ENCODE peak calls at places on chromosomes 3 and 15, in five cellular contexts. B is GM23338, L is hepatocyte, Q is mammary epithelial cell, C is PC-9. E is an unnamed sample.
A peak's percentile ranks its signal among the peaks of the same experiment; 100 is the strongest.

GRCh38 chr3:52851348-52851747 is 16.5 kb upstream of the MUSTN1 start:
- DNase-seq in B (peak; percentile 83), L (peak; percentile 70), Q (peak; percentile 12), C (peak; percentile 38), E (peak; percentile 58)

GRCh38 chr3:104885214-104885814 is 481.4 kb upstream of the ALCAM start:
- DNase-seq in B (no peak), L (no peak), Q (peak; percentile 28), C (no peak), E (peak; percentile 47)

GRCh38 chr3:7205535-7206331 is 344.8 kb downstream of the GRM7 start:
- DNase-seq in B (no peak), L (no peak), Q (peak; percentile 38), C (no peak), E (no peak)

GRCh38 chr3:174776123-174776522 is 83.0 kb upstream of the NAALADL2 start:
- DNase-seq in B (no peak), L (peak; percentile 6), Q (peak; percentile 19), C (no peak), E (peak; percentile 30)

GRCh38 chr3:183695569-183696364 is 1.8 kb upstream of the YEATS2 start:
- DNase-seq in B (no peak), L (no peak), Q (no peak), C (no peak), E (no peak)

GRCh38 chr3:22040150-22040549 is 289.1 kb upstream of the ZNF385D start:
- DNase-seq in B (no peak), L (no peak), Q (no peak), C (no peak), E (no peak)

GRCh38 chr3:141373768-141374526 is 5.6 kb downstream of the ZBTB38 start:
- DNase-seq in B (peak; percentile 79), L (no peak), Q (peak; percentile 56), C (no peak), E (peak; percentile 49)

GRCh38 chr3:157958471-157958870 is 147.7 kb downstream of the SHOX2 start:
- DNase-seq in B (peak; percentile 23), L (no peak), Q (no peak), C (no peak), E (no peak)

GRCh38 chr3:141828487-141829284 is 47.8 kb upstream of the ATP1B3 start:
- DNase-seq in B (no peak), L (peak; percentile 32), Q (peak; percentile 79), C (peak; percentile 65), E (peak; percentile 61)

GRCh38 chr3:160704006-160704405 is 27.0 kb downstream of the ARL14 start:
- DNase-seq in B (no peak), L (no peak), Q (no peak), C (no peak), E (peak; percentile 15)

GRCh38 chr15:67914537-67915373 is 74.9 kb upstream of the RNU6-1 start:
- DNase-seq in B (peak; percentile 61), L (peak; percentile 86), Q (no peak), C (no peak), E (peak; percentile 8)

GRCh38 chr3:38966956-38967795 is 84.6 kb downstream of the SCN11A start:
- DNase-seq in B (no peak), L (no peak), Q (peak; percentile 76), C (no peak), E (peak; percentile 22)

GRCh38 chr3:70985572-70985971 is 598.0 kb downstream of the FOXP1 start:
- DNase-seq in B (no peak), L (no peak), Q (no peak), C (no peak), E (no peak)

GRCh38 chr15:68386587-68387287 is 45.2 kb downstream of the ITGA11 start:
- DNase-seq in B (no peak), L (no peak), Q (no peak), C (no peak), E (no peak)

GRCh38 chr3:25018909-25019308 is 409.2 kb upstream of the RARB start:
- DNase-seq in B (no peak), L (no peak), Q (no peak), C (no peak), E (no peak)

GRCh38 chr3:107753494-107753893 is 230.7 kb downstream of the BBX start:
- DNase-seq in B (peak; percentile 64), L (peak; percentile 47), Q (peak; percentile 39), C (peak; percentile 11), E (peak; percentile 58)

GRCh38 chr3:132907293-132907692 is 130.9 kb upstream of the TMEM108 start:
- DNase-seq in B (no peak), L (no peak), Q (no peak), C (no peak), E (no peak)

GRCh38 chr3:132912416-132912753 is 125.8 kb upstream of the TMEM108 start:
- DNase-seq in B (no peak), L (no peak), Q (no peak), C (no peak), E (no peak)

GRCh38 chr3:132916096-132916495 is 122.1 kb upstream of the TMEM108 start:
- DNase-seq in B (no peak), L (no peak), Q (no peak), C (no peak), E (no peak)

DNA sequence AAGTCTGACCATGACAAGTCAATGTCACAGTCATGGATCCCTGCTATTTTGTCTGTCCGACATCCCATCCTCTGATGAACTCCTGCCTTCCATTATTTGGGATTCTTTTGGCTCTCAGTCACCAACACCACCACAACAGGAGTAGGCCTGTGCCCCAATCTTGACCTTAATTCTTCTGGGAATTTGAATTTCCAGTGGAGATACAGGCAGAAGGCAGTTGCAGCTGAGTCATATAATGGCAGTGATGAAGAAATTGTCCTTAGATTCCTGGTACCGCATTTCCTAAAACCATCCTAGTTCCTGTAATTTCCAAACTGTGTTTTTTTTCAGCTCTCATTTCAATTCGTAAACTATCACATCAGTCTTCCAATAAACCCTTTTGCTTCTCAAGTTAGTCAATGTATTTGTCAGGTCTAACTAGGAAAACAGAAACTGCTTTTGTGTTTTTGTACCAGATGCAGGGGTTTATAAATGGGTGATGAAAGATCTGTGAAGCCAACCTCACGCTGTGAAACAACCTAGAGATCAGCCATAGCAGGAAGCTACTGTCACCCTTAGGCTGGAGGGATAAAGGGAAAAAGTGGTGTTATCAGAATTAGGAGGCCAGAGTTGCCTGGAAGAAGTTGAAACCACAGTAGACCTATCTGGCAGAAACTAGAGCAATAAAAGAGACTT is 126.3 kb upstream of the TMEM108 start:
- DNase-seq in B (no peak), L (no peak), Q (no peak), C (no peak), E (peak; percentile 24)
- H3K79me2 ChIP-seq in B (no peaks in the 10 kb centered on the region), L (no peaks in the 10 kb centered on the region), Q (no peaks in the 10 kb centered on the region), C (no peaks in the 10 kb centered on the region), E (no peaks in the 10 kb centered on the region)

GRCh38 chr3:186193534-186194450 is 84.9 kb upstream of the ETV5 start:
- DNase-seq in B (peak; percentile 84), L (peak; percentile 78), Q (no peak), C (no peak), E (peak; percentile 4)
- H3K4me3 ChIP-seq in B (peak overlapping the region; percentile 83), L (peak overlapping the region; percentile 73), Q (no peak overlapping the region), C (no peak overlapping the region), E (no peak overlapping the region)

GRCh38 chr15:76340198-76340801 is 3.7 kb downstream of the ISL2 start:
- DNase-seq in B (peak; percentile 42), L (peak; percentile 38), Q (peak; percentile 13), C (no peak), E (peak; percentile 62)

GRCh38 chr15:76337739-76338554 is 1.4 kb downstream of the ISL2 start:
- DNase-seq in B (peak; percentile 59), L (no peak), Q (no peak), C (no peak), E (no peak)

GRCh38 chr15:76340802-76341365 is 4.3 kb downstream of the ISL2 start:
- DNase-seq in B (peak; percentile 78), L (peak; percentile 35), Q (no peak), C (peak; percentile 47), E (peak; percentile 35)

GRCh38 chr15:76338555-76339301 is 2.2 kb downstream of the ISL2 start:
- DNase-seq in B (no peak), L (no peak), Q (no peak), C (no peak), E (no peak)

GRCh38 chr15:76339302-76340197 is 3.0 kb downstream of the ISL2 start:
- DNase-seq in B (peak; percentile 60), L (no peak), Q (no peak), C (no peak), E (peak; percentile 57)
- TF ChIP-seq EZH2 in B (peak; percentile 91), L (peak; percentile 75), Q (peak; percentile 41), C (no peak), E (peak; percentile 8)

DNA sequence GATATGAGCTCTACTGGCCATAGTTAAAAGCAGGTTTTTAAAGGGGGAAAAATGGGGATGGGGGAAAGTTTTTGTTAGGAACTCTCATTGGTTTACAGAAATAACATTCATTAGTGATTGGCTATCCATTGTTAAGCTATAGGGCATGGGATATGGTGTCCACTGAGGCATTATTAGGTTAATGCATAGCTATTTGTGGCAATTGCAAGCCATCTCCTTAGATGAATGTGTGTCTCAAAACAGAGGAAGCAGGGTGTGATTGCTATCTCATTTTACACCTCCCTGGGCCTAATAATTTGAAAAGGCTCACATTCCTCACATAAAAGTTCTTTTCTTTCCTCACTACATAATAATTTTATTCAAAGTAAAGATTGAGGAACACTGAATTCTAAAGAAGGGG is 396.6 kb downstream of the TAFA4 start:
- DNase-seq in B (no peak), L (no peak), Q (no peak), C (no peak), E (no peak)
- H3K79me2 ChIP-seq in B (no peaks in the 10 kb centered on the region), L (no peaks in the 10 kb centered on the region), Q (no peaks in the 10 kb centered on the region), C (no peaks in the 10 kb centered on the region), E (no peaks in the 10 kb centered on the region)

DNA sequence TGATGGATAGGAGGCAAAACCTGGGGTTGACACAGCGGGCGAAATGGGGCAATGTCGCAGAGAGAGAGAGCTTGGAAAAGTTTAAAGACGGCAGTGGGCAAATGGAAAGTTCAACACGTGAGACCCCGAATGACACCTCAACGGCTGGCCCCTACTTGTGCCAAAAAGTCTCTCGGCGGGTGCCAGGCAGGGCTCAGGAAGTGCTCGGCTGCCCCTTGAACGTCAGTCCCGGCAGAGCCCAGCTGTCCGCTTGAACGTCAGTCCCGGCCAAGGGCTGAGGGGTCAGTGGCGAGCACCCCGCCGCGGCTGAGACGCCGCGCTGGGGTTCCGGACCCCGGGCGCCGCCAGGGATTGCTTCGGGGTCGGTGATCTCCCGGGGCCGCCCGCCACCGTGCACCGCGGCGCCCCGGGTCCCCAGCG is 638 bp downstream of the EOGT start:
- DNase-seq in B (peak; percentile 66), L (peak; percentile 71), Q (no peak), C (no peak), E (peak; percentile 78)
- H3K4me3 ChIP-seq in B (peak overlapping the region; percentile 56), L (peak overlapping the region; percentile 74), Q (peak overlapping the region; percentile 83), C (peak overlapping the region; percentile 71), E (peak overlapping the region; percentile 81)

GRCh38 chr15:88803241-88803919 is at the start of gene ACAN:
- DNase-seq in B (peak; percentile 77), L (peak; percentile 16), Q (no peak), C (no peak), E (no peak)
- TF ChIP-seq EZH2 in B (peak; percentile 66), L (peak; percentile 14), Q (no peak), C (no peak), E (no peak)

GRCh38 chr15:29055876-29056275 is 170.1 kb downstream of the APBA2 start:
- DNase-seq in B (no peak), L (no peak), Q (no peak), C (no peak), E (no peak)
- H3K79me2 ChIP-seq in B (no peaks in the 10 kb centered on the region), L (no peaks in the 10 kb centered on the region), Q (no peaks in the 10 kb centered on the region), C (no peaks in the 10 kb centered on the region), E (no peaks in the 10 kb centered on the region)